ENCODE peak calls at places on chromosomes 3 and 15, in nine cellular contexts. M is AG10803, I is fibroblast of pulmonary artery, D is OCI-LY7, Y is breast epithelium, C is left ventricle myocardium inferior, Z is Right ventricle myocardium superior, J is ureter, H is astrocyte of the cerebellum. O is an unnamed sample.
A peak's percentile ranks its signal among the peaks of the same experiment; 100 is the strongest.

GRCh38 chr15:57411945-57412768 is 35.9 kb downstream of the CGNL1 start:
- DNase-seq in M (no peak), I (no peak), D (no peak), Y (no peak), C (peak; percentile 42), Z (peak; percentile 55), J (no peak), H (no peak), O (no peak)

GRCh38 chr3:4983739-4984510 is 4.7 kb downstream of the BHLHE40 start:
- DNase-seq in M (peak; percentile 89), I (peak; percentile 80), D (peak; percentile 62), Y (no peak), C (no peak), Z (no peak), J (no peak), H (no peak), O (peak; percentile 86)

GRCh38 chr3:108389361-108389760 is 93.0 kb downstream of the HHLA2 start:
- DNase-seq in M (no peak), I (no peak), D (no peak), Y (no peak), C (no peak), Z (no peak), J (no peak), H (no peak), O (no peak)

GRCh38 chr15:66617137-66618090 is 51.6 kb upstream of the LCTL start:
- DNase-seq in M (peak; percentile 50), I (peak; percentile 88), D (no peak), Y (no peak), C (peak; percentile 69), Z (peak; percentile 84), J (peak; percentile 77), H (peak; percentile 78), O (no peak)

GRCh38 chr3:191261304-191261638 is 62.2 kb downstream of the OSTN start:
- DNase-seq in M (no peak), I (no peak), D (no peak), Y (no peak), C (no peak), Z (no peak), J (no peak), H (no peak), O (no peak)

GRCh38 chr3:160400048-160400630 is 689 bp downstream of the SMC4 start:
- DNase-seq in M (peak; percentile 59), I (peak; percentile 73), D (peak; percentile 50), Y (no peak), C (peak; percentile 40), Z (peak; percentile 71), J (peak; percentile 52), H (no peak), O (no peak)

GRCh38 chr15:98737721-98738120 is 89.4 kb downstream of the IGF1R start:
- DNase-seq in M (no peak), I (no peak), D (no peak), Y (no peak), C (no peak), Z (no peak), J (no peak), H (no peak), O (no peak)

GRCh38 chr3:141412936-141413354 is 44.6 kb downstream of the ZBTB38 start:
- DNase-seq in M (peak; percentile 94), I (peak; percentile 82), D (no peak), Y (peak; percentile 88), C (peak; percentile 93), Z (peak; percentile 97), J (peak; percentile 90), H (peak; percentile 60), O (no peak)

GRCh38 chr3:123338620-123339061 is 110.2 kb downstream of the ADCY5 start:
- DNase-seq in M (no peak), I (no peak), D (no peak), Y (peak; percentile 5), C (peak; percentile 65), Z (peak; percentile 72), J (no peak), H (no peak), O (no peak)

GRCh38 chr3:143973352-143974021 is 1.9 kb downstream of the DIPK2A start:
- DNase-seq in M (peak; percentile 12), I (peak; percentile 35), D (no peak), Y (no peak), C (no peak), Z (peak; percentile 22), J (no peak), H (no peak), O (no peak)

GRCh38 chr3:155870133-155870944 is at the start of gene GMPS:
- DNase-seq in M (peak; percentile 92), I (peak; percentile 93), D (peak; percentile 95), Y (peak; percentile 90), C (peak; percentile 94), Z (peak; percentile 96), J (peak; percentile 94), H (peak; percentile 82), O (peak; percentile 94)

GRCh38 chr15:64247906-64248541 is 85.2 kb upstream of the PPIB start:
- DNase-seq in M (peak; percentile 96), I (peak; percentile 97), D (no peak), Y (no peak), C (no peak), Z (no peak), J (no peak), H (peak; percentile 87), O (no peak)

GRCh38 chr3:64925575-64925974 is 237.8 kb upstream of the ADAMTS9 start:
- DNase-seq in M (no peak), I (no peak), D (no peak), Y (no peak), C (no peak), Z (no peak), J (no peak), H (no peak), O (no peak)

GRCh38 chr3:106213954-106214353 is 345.1 kb upstream of the CBLB start:
- DNase-seq in M (no peak), I (no peak), D (no peak), Y (no peak), C (no peak), Z (no peak), J (no peak), H (no peak), O (no peak)

GRCh38 chr3:126105691-126106187 is 21.8 kb upstream of the SLC41A3 start:
- DNase-seq in M (no peak), I (no peak), D (no peak), Y (peak; percentile 42), C (no peak), Z (peak; percentile 24), J (peak; percentile 34), H (no peak), O (no peak)

GRCh38 chr3:168248383-168249047 is 152.8 kb upstream of the GOLIM4 start:
- DNase-seq in M (peak; percentile 31), I (peak; percentile 48), D (no peak), Y (no peak), C (no peak), Z (peak; percentile 54), J (no peak), H (no peak), O (no peak)

GRCh38 chr3:40309925-40310635 is 573 bp downstream of the EIF1B start:
- DNase-seq in M (peak; percentile 58), I (peak; percentile 42), D (peak; percentile 32), Y (peak; percentile 53), C (peak; percentile 55), Z (peak; percentile 61), J (peak; percentile 50), H (no peak), O (peak; percentile 85)

GRCh38 chr3:136861890-136862610 is at the start of gene NCK1:
- DNase-seq in M (peak; percentile 98), I (peak; percentile 98), D (peak; percentile 98), Y (peak; percentile 98), C (peak; percentile 99), Z (peak; percentile 99), J (peak; percentile 99), H (peak; percentile 92), O (peak; percentile 87)

GRCh38 chr15:101172421-101173097 is 79.3 kb downstream of the CHSY1 start:
- DNase-seq in M (no peak), I (no peak), D (no peak), Y (no peak), C (no peak), Z (no peak), J (no peak), H (no peak), O (no peak)

GRCh38 chr15:35736150-35736549 is 190.2 kb upstream of the DPH6 start:
- DNase-seq in M (no peak), I (peak; percentile 60), D (no peak), Y (no peak), C (no peak), Z (no peak), J (no peak), H (no peak), O (no peak)

GRCh38 chr3:78969483-78969882 is 798.3 kb downstream of the ROBO1 start:
- DNase-seq in M (peak; percentile 69), I (peak; percentile 80), D (no peak), Y (no peak), C (no peak), Z (no peak), J (no peak), H (no peak), O (no peak)

GRCh38 chr3:69787436-69788168 is 48.3 kb downstream of the MITF start:
- DNase-seq in M (peak; percentile 69), I (peak; percentile 61), D (no peak), Y (no peak), C (no peak), Z (no peak), J (no peak), H (peak; percentile 85), O (no peak)

GRCh38 chr3:57409471-57409870 is 117.0 kb upstream of the ASB14 start:
- DNase-seq in M (no peak), I (no peak), D (no peak), Y (no peak), C (no peak), Z (no peak), J (no peak), H (no peak), O (no peak)

GRCh38 chr3:7194081-7194835 is 333.3 kb downstream of the GRM7 start:
- DNase-seq in M (no peak), I (no peak), D (no peak), Y (no peak), C (no peak), Z (no peak), J (no peak), H (no peak), O (no peak)

GRCh38 chr3:194574639-194575483 is 58.4 kb downstream of the TMEM44 start:
- DNase-seq in M (peak; percentile 77), I (peak; percentile 82), D (no peak), Y (no peak), C (no peak), Z (peak; percentile 52), J (no peak), H (no peak), O (no peak)

GRCh38 chr3:27311400-27311799 is 57.8 kb downstream of the NEK10 start:
- DNase-seq in M (peak; percentile 90), I (peak; percentile 77), D (no peak), Y (no peak), C (no peak), Z (no peak), J (no peak), H (peak; percentile 80), O (no peak)

GRCh38 chr3:188788621-188789081 is 383.1 kb upstream of the TPRG1 start:
- DNase-seq in M (peak; percentile 90), I (peak; percentile 96), D (no peak), Y (no peak), C (no peak), Z (no peak), J (no peak), H (peak; percentile 81), O (peak; percentile 38)

GRCh38 chr3:40382617-40382979 is 4.4 kb upstream of the ENTPD3 start:
- DNase-seq in M (no peak), I (no peak), D (no peak), Y (no peak), C (no peak), Z (no peak), J (no peak), H (no peak), O (no peak)